ENCODE peak calls at places on chromosome 1, in ten cellular contexts. One of them, this sample, is unnamed.

GRCh38 chr1:91201699-91202098 is 179.9 kb upstream of the ZNF644 start:
- DNase-seq in H7: no peak
- DNase-seq in GM10248: no peak
- DNase-seq in Kasumi-1: no peak
- DNase-seq in activated naive CD4-positive, alpha-beta T cell treated with anti-CD3 and anti-CD28 coated beads, Interleukin-2, amount 10 ng/mL, durations not matched to agents 7 days and 5 days: no peak
- DNase-seq in NT2/D1: no peak
- DNase-seq in naive thymus-derived CD8-positive, alpha-beta T cell: no peak
- DNase-seq in HuH-7: no peak
- DNase-seq in pancreas: no peak
- DNase-seq in GM19239: no peak
- DNase-seq in this sample: no peak

GRCh38 chr1:61082336-61083013 is at the start of gene NFIA:
- DNase-seq in H7: peak
- DNase-seq in GM10248: peak
- DNase-seq in Kasumi-1: peak
- DNase-seq in activated naive CD4-positive, alpha-beta T cell treated with anti-CD3 and anti-CD28 coated beads, Interleukin-2, amount 10 ng/mL, durations not matched to agents 7 days and 5 days: peak
- DNase-seq in NT2/D1: peak
- DNase-seq in naive thymus-derived CD8-positive, alpha-beta T cell: peak
- DNase-seq in HuH-7: peak
- DNase-seq in pancreas: peak
- DNase-seq in GM19239: peak
- DNase-seq in this sample: no peak

GRCh38 chr1:5950994-5951749 is 41.1 kb downstream of the NPHP4 start:
- DNase-seq in H7: no peak
- DNase-seq in GM10248: no peak
- DNase-seq in Kasumi-1: no peak
- DNase-seq in activated naive CD4-positive, alpha-beta T cell treated with anti-CD3 and anti-CD28 coated beads, Interleukin-2, amount 10 ng/mL, durations not matched to agents 7 days and 5 days: no peak
- DNase-seq in NT2/D1: no peak
- DNase-seq in naive thymus-derived CD8-positive, alpha-beta T cell: no peak
- DNase-seq in HuH-7: no peak
- DNase-seq in pancreas: no peak
- DNase-seq in GM19239: no peak
- DNase-seq in this sample: no peak

GRCh38 chr1:246512635-246513034 is 5.6 kb upstream of the SMYD3 start:
- DNase-seq in H7: no peak
- DNase-seq in GM10248: no peak
- DNase-seq in Kasumi-1: no peak
- DNase-seq in activated naive CD4-positive, alpha-beta T cell treated with anti-CD3 and anti-CD28 coated beads, Interleukin-2, amount 10 ng/mL, durations not matched to agents 7 days and 5 days: no peak
- DNase-seq in NT2/D1: no peak
- DNase-seq in naive thymus-derived CD8-positive, alpha-beta T cell: no peak
- DNase-seq in HuH-7: no peak
- DNase-seq in pancreas: no peak
- DNase-seq in GM19239: no peak
- DNase-seq in this sample: no peak

GRCh38 chr1:145885738-145886287 is at the start of gene ANKRD35:
- DNase-seq in H7: peak
- DNase-seq in GM10248: peak
- DNase-seq in Kasumi-1: peak
- DNase-seq in activated naive CD4-positive, alpha-beta T cell treated with anti-CD3 and anti-CD28 coated beads, Interleukin-2, amount 10 ng/mL, durations not matched to agents 7 days and 5 days: peak
- DNase-seq in NT2/D1: peak
- DNase-seq in naive thymus-derived CD8-positive, alpha-beta T cell: peak
- DNase-seq in HuH-7: peak
- DNase-seq in pancreas: peak
- DNase-seq in GM19239: peak
- DNase-seq in this sample: no peak

GRCh38 chr1:96598416-96599168 is 123.0 kb upstream of the PTBP2 start:
- DNase-seq in H7: no peak
- DNase-seq in GM10248: no peak
- DNase-seq in Kasumi-1: no peak
- DNase-seq in activated naive CD4-positive, alpha-beta T cell treated with anti-CD3 and anti-CD28 coated beads, Interleukin-2, amount 10 ng/mL, durations not matched to agents 7 days and 5 days: no peak
- DNase-seq in NT2/D1: no peak
- DNase-seq in naive thymus-derived CD8-positive, alpha-beta T cell: no peak
- DNase-seq in HuH-7: no peak
- DNase-seq in pancreas: no peak
- DNase-seq in GM19239: no peak
- DNase-seq in this sample: no peak

GRCh38 chr1:53139911-53140310 is 2.5 kb downstream of the SLC1A7 start:
- DNase-seq in H7: no peak
- DNase-seq in GM10248: no peak
- DNase-seq in Kasumi-1: no peak
- DNase-seq in activated naive CD4-positive, alpha-beta T cell treated with anti-CD3 and anti-CD28 coated beads, Interleukin-2, amount 10 ng/mL, durations not matched to agents 7 days and 5 days: no peak
- DNase-seq in NT2/D1: no peak
- DNase-seq in naive thymus-derived CD8-positive, alpha-beta T cell: no peak
- DNase-seq in HuH-7: no peak
- DNase-seq in pancreas: no peak
- DNase-seq in GM19239: no peak
- DNase-seq in this sample: no peak

GRCh38 chr1:117610036-117610435 is 4.2 kb downstream of the TENT5C start:
- DNase-seq in H7: no peak
- DNase-seq in GM10248: no peak
- DNase-seq in Kasumi-1: no peak
- DNase-seq in activated naive CD4-positive, alpha-beta T cell treated with anti-CD3 and anti-CD28 coated beads, Interleukin-2, amount 10 ng/mL, durations not matched to agents 7 days and 5 days: no peak
- DNase-seq in NT2/D1: no peak
- DNase-seq in naive thymus-derived CD8-positive, alpha-beta T cell: no peak
- DNase-seq in HuH-7: no peak
- DNase-seq in pancreas: no peak
- DNase-seq in GM19239: no peak
- DNase-seq in this sample: no peak